ENCODE peak calls at places on chromosomes 1 and 21, in eight cellular contexts. G is fibroblast of lung; L is substantia nigra; B is CD4-positive, alpha-beta memory T cell; D is A549; W is CD8-positive, alpha-beta memory T cell; P is pancreas; I is caudate nucleus. J is an unnamed sample.
A peak's percentile ranks its signal among the peaks of the same experiment; 100 is the strongest.

GRCh38 chr1:178031856-178032320 is 62.0 kb upstream of the RASAL2 start:
- DNase-seq in G (peak; percentile 86), L (peak; percentile 63), B (no peak), D (peak; percentile 87), W (no peak), P (peak; percentile 91), I (peak; percentile 87), J (no peak)

GRCh38 chr1:227723474-227723873 is 11.6 kb downstream of the JMJD4 start:
- DNase-seq in G (no peak), L (no peak), B (no peak), D (no peak), W (no peak), P (no peak), I (no peak), J (no peak)

GRCh38 chr1:25246600-25247023 is 642 bp downstream of the RSRP1 start:
- DNase-seq in G (peak; percentile 15), L (no peak), B (no peak), D (no peak), W (peak; percentile 42), P (peak; percentile 60), I (no peak), J (no peak)

GRCh38 chr1:42379794-42380616 is 587 bp upstream of the RIMKLA start:
- DNase-seq in G (peak; percentile 44), L (no peak), B (peak; percentile 2), D (peak; percentile 17), W (no peak), P (peak; percentile 18), I (no peak), J (no peak)

GRCh38 chr1:59229138-59229537 is 67.8 kb upstream of the FGGY start:
- DNase-seq in G (no peak), L (no peak), B (no peak), D (no peak), W (no peak), P (no peak), I (no peak), J (no peak)

GRCh38 chr1:163085041-163085903 is 16.1 kb downstream of the RGS4 start:
- DNase-seq in G (peak; percentile 81), L (no peak), B (no peak), D (no peak), W (no peak), P (no peak), I (no peak), J (no peak)

GRCh38 chr1:47229031-47229831 is 2.8 kb downstream of the TAL1 start:
- DNase-seq in G (no peak), L (no peak), B (no peak), D (no peak), W (no peak), P (no peak), I (no peak), J (no peak)

GRCh38 chr1:197786280-197786679 is 11.0 kb upstream of the DENND1B start:
- DNase-seq in G (no peak), L (no peak), B (no peak), D (no peak), W (no peak), P (no peak), I (no peak), J (no peak)

GRCh38 chr1:214492405-214493075 is 58.9 kb downstream of the PTPN14 start:
- DNase-seq in G (peak; percentile 89), L (no peak), B (no peak), D (no peak), W (no peak), P (no peak), I (no peak), J (no peak)

GRCh38 chr1:100360790-100361232 is 8.5 kb downstream of the CDC14A start:
- DNase-seq in G (peak; percentile 75), L (no peak), B (no peak), D (no peak), W (no peak), P (no peak), I (peak; percentile 18), J (no peak)

GRCh38 chr1:28172690-28173150 is 3.8 kb downstream of the PTAFR start:
- DNase-seq in G (peak; percentile 23), L (peak; percentile 4), B (peak; percentile 45), D (no peak), W (peak; percentile 46), P (no peak), I (peak; percentile 8), J (no peak)

GRCh38 chr1:221800831-221801610 is 59.1 kb upstream of the DUSP10 start:
- DNase-seq in G (no peak), L (no peak), B (no peak), D (no peak), W (no peak), P (no peak), I (no peak), J (no peak)

GRCh38 chr1:58763214-58763613 is 20.6 kb downstream of the JUN start:
- DNase-seq in G (peak; percentile 94), L (no peak), B (no peak), D (no peak), W (no peak), P (no peak), I (no peak), J (no peak)

GRCh38 chr1:6248798-6249731 is 5.1 kb downstream of the HES3 start:
- DNase-seq in G (peak; percentile 40), L (no peak), B (no peak), D (no peak), W (no peak), P (no peak), I (no peak), J (no peak)

DNA sequence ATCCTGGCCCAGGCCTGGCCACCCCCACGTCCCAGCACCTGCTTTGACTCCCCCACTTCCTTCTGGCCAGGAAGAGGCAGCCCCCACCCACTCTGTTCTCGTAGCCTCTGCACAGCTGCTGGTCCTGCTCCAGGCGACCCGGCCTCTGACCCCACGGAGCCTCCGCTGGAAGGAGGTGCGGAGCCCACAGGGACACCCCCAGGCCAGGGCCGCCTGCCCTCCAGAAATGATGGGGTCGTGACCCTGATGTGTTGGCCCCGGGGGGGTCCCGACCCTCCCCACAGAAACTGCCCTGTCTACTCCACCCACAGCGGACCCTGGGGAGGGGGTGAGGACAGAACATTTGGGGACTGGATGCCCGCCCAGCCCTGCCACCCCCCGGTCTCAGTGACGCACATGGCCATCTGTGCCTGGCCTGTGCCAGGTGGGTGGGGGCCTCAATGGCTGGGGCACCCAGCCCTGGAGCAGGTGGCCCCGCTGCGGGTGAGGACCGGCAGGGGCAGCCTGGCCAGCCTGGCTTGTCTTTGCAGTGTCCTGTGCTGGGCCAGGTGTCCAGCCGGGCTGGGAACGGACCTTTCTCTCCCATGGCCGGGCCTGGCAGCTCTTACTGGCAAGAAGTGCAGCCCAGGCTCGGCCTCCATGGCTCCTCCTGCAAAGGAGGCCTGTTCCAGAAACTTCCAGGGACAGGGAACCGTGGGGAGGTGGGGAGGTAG is 78.6 kb downstream of the MORN1 start:
- DNase-seq in G (no peak), L (no peak), B (no peak), D (no peak), W (no peak), P (no peak), I (no peak), J (no peak)
- H3K27ac ChIP-seq in G (no peak overlapping the region), L (peak overlapping the region; percentile 42), B (peak overlapping the region; percentile 63), D (peak overlapping the region; percentile 100), W (no peak overlapping the region), P (no peak overlapping the region), I (no peak overlapping the region), J (peak overlapping the region; percentile 58)

DNA sequence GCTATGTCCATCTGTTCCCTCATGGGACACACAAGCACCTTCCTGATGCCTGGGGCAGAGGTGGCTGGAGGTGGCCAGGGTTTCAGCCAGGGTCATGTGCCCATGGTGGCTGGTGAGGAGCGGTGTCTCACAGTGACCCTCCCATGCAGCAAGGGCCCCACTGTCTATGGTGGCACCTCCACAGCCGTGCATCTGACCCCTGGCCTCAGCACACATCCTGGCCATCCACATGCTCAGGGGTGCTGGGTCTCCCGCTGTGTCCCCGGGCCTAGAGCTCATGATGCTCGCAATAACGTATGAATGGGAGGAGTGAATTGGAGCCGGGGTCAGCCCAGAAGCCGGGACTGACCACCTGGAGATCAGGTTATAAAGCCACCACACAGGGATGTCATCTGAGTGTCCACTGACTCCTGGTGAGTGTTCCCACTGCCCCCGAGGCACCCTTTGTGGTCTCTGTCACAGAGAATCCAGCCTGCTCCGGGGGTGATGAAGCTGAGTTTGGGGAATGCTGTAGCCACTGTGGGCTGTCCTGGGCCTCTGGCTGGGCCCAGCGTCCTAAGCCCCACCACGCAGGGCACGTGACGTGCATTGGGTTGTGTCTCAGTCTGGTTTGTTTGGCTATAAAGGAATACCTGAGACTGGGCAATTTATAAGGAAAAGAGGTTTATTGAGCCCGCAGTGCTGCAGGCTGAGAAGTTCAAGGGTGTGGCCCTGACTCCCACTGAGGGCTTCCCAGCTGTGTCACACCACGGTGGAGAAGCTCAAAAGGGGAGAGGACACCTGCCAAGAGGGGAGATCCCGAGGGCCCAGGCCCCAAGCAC is 51.7 kb downstream of the SIK1 start:
- DNase-seq in G (no peak), L (no peak), B (no peak), D (no peak), W (no peak), P (no peak), I (no peak), J (no peak)
- H3K27ac ChIP-seq in G (no peak overlapping the region), L (no peak overlapping the region), B (no peak overlapping the region), D (peak overlapping the region; percentile 21), W (no peak overlapping the region), P (no peak overlapping the region), I (no peak overlapping the region), J (no peak overlapping the region)

GRCh38 chr1:19610282-19610978 is 33.7 kb upstream of the NBL1 start:
- DNase-seq in G (peak; percentile 44), L (no peak), B (no peak), D (no peak), W (no peak), P (no peak), I (no peak), J (no peak)

GRCh38 chr1:19605884-19606442 is 38.1 kb upstream of the NBL1 start:
- DNase-seq in G (no peak), L (no peak), B (no peak), D (no peak), W (no peak), P (no peak), I (peak; percentile 39), J (no peak)

GRCh38 chr1:19612516-19612915 is 31.6 kb upstream of the NBL1 start:
- DNase-seq in G (no peak), L (no peak), B (no peak), D (no peak), W (no peak), P (no peak), I (no peak), J (no peak)

GRCh38 chr1:19606817-19607706 is 37.0 kb upstream of the NBL1 start:
- DNase-seq in G (peak; percentile 52), L (no peak), B (peak; percentile 78), D (no peak), W (peak; percentile 72), P (no peak), I (no peak), J (peak; percentile 65)

DNA sequence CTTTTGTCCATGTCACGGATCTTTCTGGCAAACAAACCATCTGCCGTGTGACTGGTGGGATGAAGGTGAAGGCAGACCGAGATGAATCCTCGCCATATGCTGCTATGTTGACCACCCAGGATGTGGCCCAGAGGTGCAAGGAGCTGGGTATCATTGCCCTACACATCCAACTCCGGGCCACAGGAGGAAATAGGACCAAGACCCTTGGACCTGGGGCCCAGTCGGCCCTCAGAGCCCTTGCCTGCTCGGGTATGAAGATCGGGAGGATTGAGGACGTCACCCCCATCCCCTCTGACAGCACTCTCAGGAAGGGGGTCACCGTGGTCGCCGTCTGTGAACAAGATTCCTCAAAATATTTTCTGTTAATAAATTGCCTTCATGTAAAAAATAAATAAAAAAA is 35.9 kb upstream of the NBL1 start:
- DNase-seq in G (no peak), L (no peak), B (no peak), D (no peak), W (no peak), P (no peak), I (no peak), J (no peak)
- H3K27ac ChIP-seq in G (no peak overlapping the region), L (no peak overlapping the region), B (no peak overlapping the region), D (no peak overlapping the region), W (no peak overlapping the region), P (no peak overlapping the region), I (no peak overlapping the region), J (no peak overlapping the region)

GRCh38 chr1:44805311-44806024 is 1.7 kb downstream of the DYNLT4 start:
- DNase-seq in G (no peak), L (no peak), B (peak; percentile 29), D (no peak), W (no peak), P (no peak), I (no peak), J (no peak)
- H3K27ac ChIP-seq in G (peak overlapping the region; percentile 57), L (no peak overlapping the region), B (no peak overlapping the region), D (peak overlapping the region; percentile 98), W (no peak overlapping the region), P (peak overlapping the region; percentile 94), I (no peak overlapping the region), J (peak overlapping the region; percentile 46)